ENCODE peak calls at places on chromosomes 2 and 18, in nine cellular contexts. L is vagina, N is HCT116, S is IMR-90, Y is spleen, I is breast epithelium, W is tibial nerve, Z is A549, P is uterus. T is an unnamed sample.

GRCh38 chr2:224025874-224026273 is 13.2 kb downstream of the SERPINE2 start:
- DNase-seq in L (no peak), N (no peak), S (no peak), Y (no peak), I (no peak), W (no peak), Z (no peak), P (no peak), T (no peak)

GRCh38 chr2:6845903-6846302 is 19.8 kb downstream of the CMPK2 start:
- DNase-seq in L (no peak), N (no peak), S (no peak), Y (no peak), I (no peak), W (no peak), Z (no peak), P (no peak), T (no peak)

GRCh38 chr2:113850687-113851086 is 39.2 kb upstream of the ACTR3 start:
- DNase-seq in L (no peak), N (no peak), S (no peak), Y (no peak), I (no peak), W (no peak), Z (no peak), P (no peak), T (peak; percentile 39)

GRCh38 chr18:48607049-48607984 is 68.5 kb downstream of the CTIF start:
- DNase-seq in L (no peak), N (no peak), S (peak; percentile 90), Y (peak; percentile 61), I (no peak), W (no peak), Z (no peak), P (peak; percentile 31), T (no peak)

GRCh38 chr18:46946656-46947282 is 29.4 kb downstream of the KATNAL2 start:
- DNase-seq in L (no peak), N (no peak), S (peak; percentile 80), Y (peak; percentile 87), I (peak; percentile 88), W (peak; percentile 39), Z (peak; percentile 80), P (peak; percentile 34), T (peak; percentile 83)

GRCh38 chr2:207137922-207138321 is 27.8 kb downstream of the KLF7 start:
- DNase-seq in L (no peak), N (no peak), S (no peak), Y (no peak), I (no peak), W (no peak), Z (no peak), P (no peak), T (no peak)

GRCh38 chr2:239773377-239774141 is 251.6 kb downstream of the NDUFA10 start:
- DNase-seq in L (no peak), N (no peak), S (no peak), Y (peak; percentile 71), I (no peak), W (no peak), Z (no peak), P (no peak), T (peak; percentile 25)

GRCh38 chr2:185245806-185246205 is 492.8 kb upstream of the FSIP2 start:
- DNase-seq in L (no peak), N (no peak), S (no peak), Y (no peak), I (no peak), W (no peak), Z (no peak), P (no peak), T (no peak)

GRCh38 chr2:100819365-100820345 is at the start of gene NPAS2:
- DNase-seq in L (no peak), N (no peak), S (peak; percentile 46), Y (no peak), I (no peak), W (no peak), Z (peak; percentile 64), P (peak; percentile 62), T (peak; percentile 55)

GRCh38 chr2:59276033-59276432 is 1034.9 kb upstream of the FANCL start:
- DNase-seq in L (no peak), N (no peak), S (no peak), Y (no peak), I (no peak), W (no peak), Z (peak; percentile 14), P (no peak), T (no peak)

GRCh38 chr2:106269591-106270291 is 75.6 kb upstream of the UXS1 start:
- DNase-seq in L (no peak), N (no peak), S (no peak), Y (peak; percentile 90), I (no peak), W (no peak), Z (peak; percentile 18), P (no peak), T (no peak)

GRCh38 chr2:106267997-106268396 is 73.9 kb upstream of the UXS1 start:
- DNase-seq in L (no peak), N (no peak), S (no peak), Y (no peak), I (no peak), W (no peak), Z (no peak), P (no peak), T (no peak)

GRCh38 chr2:106272202-106272807 is 78.2 kb upstream of the UXS1 start:
- DNase-seq in L (no peak), N (no peak), S (no peak), Y (no peak), I (no peak), W (no peak), Z (no peak), P (no peak), T (no peak)

GRCh38 chr2:106275971-106276370 is 81.9 kb upstream of the UXS1 start:
- DNase-seq in L (no peak), N (no peak), S (no peak), Y (no peak), I (no peak), W (no peak), Z (no peak), P (no peak), T (no peak)

DNA sequence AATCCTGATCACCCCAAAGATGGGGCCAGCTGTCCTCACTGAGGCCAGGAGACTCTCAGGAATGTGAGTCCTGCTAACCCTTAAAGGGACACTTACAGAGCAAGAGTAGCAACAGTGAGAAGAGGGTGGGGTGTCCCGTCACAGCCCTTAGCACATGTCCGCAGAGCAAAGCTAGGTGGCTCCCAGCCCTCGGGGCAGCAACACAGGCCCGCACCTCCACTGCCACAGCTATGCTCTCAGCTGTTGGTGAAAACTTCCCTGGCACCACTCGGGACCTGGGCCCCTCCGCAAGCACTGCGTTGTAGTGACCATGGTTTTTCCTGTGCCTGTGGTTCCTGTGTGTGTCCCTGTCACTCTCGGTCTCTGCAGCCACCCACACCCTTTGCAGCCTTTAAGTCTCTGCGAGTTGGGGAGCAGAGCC is 76.4 kb upstream of the UXS1 start:
- DNase-seq in L (no peak), N (no peak), S (no peak), Y (no peak), I (no peak), W (no peak), Z (no peak), P (no peak), T (no peak)
- H3K4me3 ChIP-seq in L (peak overlapping the region; percentile 40), N (peak overlapping the region; percentile 47), S (no peak overlapping the region), Y (peak overlapping the region; percentile 19), I (peak overlapping the region; percentile 64), W (peak overlapping the region; percentile 19), Z (peak overlapping the region; percentile 47), P (peak overlapping the region; percentile 11), T (no peak overlapping the region)

GRCh38 chr2:20617081-20617575 is 33.8 kb downstream of the HS1BP3 start:
- DNase-seq in L (no peak), N (no peak), S (no peak), Y (peak; percentile 79), I (peak; percentile 61), W (peak; percentile 41), Z (no peak), P (peak; percentile 90), T (peak; percentile 77)
- TF ChIP-seq POLR2A in L (no peak), N (no peak), S (no peak), Y (no peak), I (no peak), W (no peak), Z (no peak), P (no peak), T (no peak)

GRCh38 chr18:63004466-63005089 is 289.2 kb downstream of the PHLPP1 start:
- DNase-seq in L (no peak), N (no peak), S (no peak), Y (peak; percentile 43), I (no peak), W (no peak), Z (no peak), P (no peak), T (no peak)
- H3K4me3 ChIP-seq in L (no peak overlapping the region), N (no peak overlapping the region), S (no peak overlapping the region), Y (no peak overlapping the region), I (no peak overlapping the region), W (no peak overlapping the region), Z (no peak overlapping the region), P (no peak overlapping the region), T (no peak overlapping the region)

DNA sequence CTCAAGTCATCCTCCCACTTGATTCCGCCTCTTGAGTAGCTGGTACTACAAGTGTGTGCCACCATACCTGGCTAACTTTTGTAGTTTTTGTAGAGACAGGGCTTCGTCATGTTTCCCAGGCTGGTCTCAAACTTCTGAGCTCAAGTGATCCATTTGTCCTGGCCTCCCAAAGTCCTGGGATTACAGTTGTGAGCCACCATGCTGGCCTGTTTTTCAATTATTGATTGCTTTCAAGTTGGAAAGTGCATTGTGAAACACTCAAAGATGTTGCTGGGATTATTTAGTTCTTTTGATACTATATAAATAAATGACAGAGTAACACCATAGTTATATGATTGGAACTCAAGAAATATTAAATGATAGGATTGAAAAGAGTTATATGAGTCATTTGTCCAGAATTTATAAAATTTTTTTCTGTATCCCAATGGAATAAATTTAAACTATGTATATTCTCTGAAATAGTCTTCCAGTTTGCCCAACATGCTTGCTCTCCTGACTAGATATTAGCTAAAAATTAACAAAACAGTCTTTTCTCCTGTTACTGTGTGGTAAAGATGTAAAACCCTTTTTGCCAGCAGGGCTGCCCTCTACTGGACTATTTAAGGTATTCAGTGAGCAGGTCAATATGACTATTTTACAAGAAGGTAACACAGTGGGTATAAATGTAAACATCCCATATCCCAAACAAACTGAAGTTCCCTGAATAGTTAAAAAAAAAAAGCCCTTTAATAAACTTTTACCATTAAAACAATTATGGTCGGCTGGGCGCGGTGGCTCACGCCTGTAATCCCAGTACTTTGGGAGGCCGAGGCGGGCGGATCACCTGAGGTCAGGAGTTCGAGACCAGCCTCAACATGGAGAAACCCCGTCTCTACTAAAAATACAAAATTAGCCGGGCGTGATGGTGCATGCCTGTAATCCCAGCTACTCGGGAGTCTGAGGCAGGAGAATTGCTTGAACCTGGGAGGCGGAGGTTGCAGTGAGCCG is 42.7 kb downstream of the ACSL3 start:
- DNase-seq in L (no peak), N (no peak), S (peak; percentile 73), Y (no peak), I (no peak), W (no peak), Z (peak; percentile 72), P (peak; percentile 28), T (peak; percentile 29)
- TF ChIP-seq POLR2A in L (no peak), N (no peak), S (no peak), Y (no peak), I (no peak), W (no peak), Z (no peak), P (no peak), T (no peak)